ENCODE peak calls at places on chromosome 5, in four cellular contexts. S, K, B and M are unnamed samples.

GRCh38 chr5:53362521-53362941 is 117.9 kb upstream of the FST start:
- DNase-seq in S (no peak), K (no peak), B (no peak), M (no peak)

GRCh38 chr5:113202904-113203716 is 226.5 kb downstream of the DCP2 start:
- DNase-seq in S (no peak), K (no peak), B (peak), M (no peak)

GRCh38 chr5:116157902-116158301 is 73.1 kb downstream of the COMMD10 start:
- DNase-seq in S (no peak), K (no peak), B (no peak), M (no peak)

GRCh38 chr5:2132497-2132847 is 249.7 kb upstream of the IRX4 start:
- DNase-seq in S (no peak), K (no peak), B (no peak), M (no peak)

GRCh38 chr5:162096448-162096847 is 28.9 kb downstream of the GABRG2 start:
- DNase-seq in S (no peak), K (no peak), B (no peak), M (no peak)

GRCh38 chr5:34762321-34762871 is 76.6 kb upstream of the TTC23L start:
- DNase-seq in S (no peak), K (no peak), B (no peak), M (no peak)

GRCh38 chr5:96049398-96050272 is 88.0 kb upstream of the ELL2 start:
- DNase-seq in S (no peak), K (no peak), B (no peak), M (no peak)

GRCh38 chr5:113093561-113093960 is 117.0 kb downstream of the DCP2 start:
- DNase-seq in S (no peak), K (no peak), B (no peak), M (no peak)

GRCh38 chr5:94362857-94363256 is 255.5 kb downstream of the KIAA0825 start:
- DNase-seq in S (no peak), K (no peak), B (no peak), M (no peak)

DNA sequence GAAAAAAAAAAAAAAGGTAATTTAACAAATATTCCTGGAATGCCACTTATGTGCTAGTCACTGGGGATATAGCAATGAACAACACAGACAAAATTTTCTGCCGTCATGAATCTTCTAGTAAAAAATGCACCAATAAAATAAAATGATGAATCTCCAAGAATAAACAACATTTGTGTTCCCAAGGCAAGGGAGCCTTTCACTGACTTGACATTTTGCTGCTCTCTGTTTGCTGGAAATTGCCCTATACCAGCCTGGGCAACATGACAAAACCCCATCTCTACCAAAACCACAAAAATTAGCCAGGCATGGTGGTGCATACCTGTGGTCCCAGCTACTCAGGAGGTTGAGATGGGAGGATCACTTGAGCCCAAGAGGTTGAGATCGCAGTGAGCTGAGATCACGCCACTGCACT is 64.5 kb upstream of the ERBIN start:
- DNase-seq in S (no peak), K (no peak), B (no peak), M (no peak)
- TF ChIP-seq POLR2AphosphoS5 in S (no peak), K (no peak), B (no peak), M (no peak)

GRCh38 chr5:65624570-65625555 is at the start of the genes SHLD3 and TRAPPC13:
- DNase-seq in S (peak), K (peak), B (peak), M (peak)
- TF ChIP-seq POLR2AphosphoS5 in S (peak), K (peak), B (peak), M (peak)

GRCh38 chr5:44885903-44886302 is 77.2 kb downstream of the MRPS30 start:
- DNase-seq in S (peak), K (no peak), B (no peak), M (no peak)
- TF ChIP-seq POLR2AphosphoS5 in S (no peak), K (no peak), B (no peak), M (no peak)

DNA sequence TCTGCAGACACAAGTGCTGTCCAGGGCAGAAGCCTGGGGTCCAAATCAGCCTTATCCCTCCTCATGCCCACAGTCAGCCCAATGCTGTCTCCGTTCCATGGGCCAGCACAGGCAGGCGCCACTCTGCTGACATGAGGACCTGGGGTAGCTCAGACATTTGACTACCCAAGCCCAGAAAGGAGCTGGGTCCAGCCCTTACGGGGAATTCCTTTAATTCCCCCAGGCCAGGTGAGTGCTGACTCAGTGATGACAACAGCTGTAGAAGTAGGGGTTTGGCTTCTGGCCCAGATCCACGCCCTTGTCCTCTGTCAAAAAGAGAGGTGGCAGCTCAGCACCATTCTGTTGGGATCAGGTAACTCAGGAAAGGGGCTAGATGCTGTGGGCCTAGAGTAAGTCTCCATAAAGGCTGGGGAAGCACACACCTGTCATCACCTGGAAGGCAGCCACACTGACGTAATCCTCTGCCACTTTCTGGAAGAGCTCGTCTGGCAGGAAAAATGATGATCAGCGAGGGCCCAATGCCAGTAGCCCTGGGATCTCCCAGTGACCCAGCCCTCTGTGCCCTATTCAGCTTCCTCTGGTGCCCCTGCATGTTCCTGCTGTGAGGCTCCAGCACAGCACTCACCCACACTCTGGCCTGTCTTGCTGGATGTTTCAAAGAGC is 1.9 kb downstream of the RAB24 start:
- DNase-seq in S (no peak), K (peak), B (no peak), M (no peak)
- TF ChIP-seq POLR2AphosphoS5 in S (peak), K (no peak), B (no peak), M (no peak)

GRCh38 chr5:124844371-124844770 is 97.9 kb upstream of the ZNF608 start:
- DNase-seq in S (no peak), K (no peak), B (no peak), M (no peak)
- TF ChIP-seq POLR2AphosphoS5 in S (no peak), K (no peak), B (no peak), M (no peak)

GRCh38 chr5:32072054-32072453 is 102.1 kb downstream of the GOLPH3 start:
- DNase-seq in S (no peak), K (no peak), B (no peak), M (no peak)
- TF ChIP-seq POLR2AphosphoS5 in S (no peak), K (no peak), B (no peak), M (no peak)

GRCh38 chr5:42912184-42912766 is 100.6 kb upstream of the SELENOP start:
- DNase-seq in S (no peak), K (no peak), B (peak), M (no peak)

GRCh38 chr5:42908086-42908485 is 96.4 kb upstream of the SELENOP start:
- DNase-seq in S (no peak), K (no peak), B (no peak), M (no peak)

DNA sequence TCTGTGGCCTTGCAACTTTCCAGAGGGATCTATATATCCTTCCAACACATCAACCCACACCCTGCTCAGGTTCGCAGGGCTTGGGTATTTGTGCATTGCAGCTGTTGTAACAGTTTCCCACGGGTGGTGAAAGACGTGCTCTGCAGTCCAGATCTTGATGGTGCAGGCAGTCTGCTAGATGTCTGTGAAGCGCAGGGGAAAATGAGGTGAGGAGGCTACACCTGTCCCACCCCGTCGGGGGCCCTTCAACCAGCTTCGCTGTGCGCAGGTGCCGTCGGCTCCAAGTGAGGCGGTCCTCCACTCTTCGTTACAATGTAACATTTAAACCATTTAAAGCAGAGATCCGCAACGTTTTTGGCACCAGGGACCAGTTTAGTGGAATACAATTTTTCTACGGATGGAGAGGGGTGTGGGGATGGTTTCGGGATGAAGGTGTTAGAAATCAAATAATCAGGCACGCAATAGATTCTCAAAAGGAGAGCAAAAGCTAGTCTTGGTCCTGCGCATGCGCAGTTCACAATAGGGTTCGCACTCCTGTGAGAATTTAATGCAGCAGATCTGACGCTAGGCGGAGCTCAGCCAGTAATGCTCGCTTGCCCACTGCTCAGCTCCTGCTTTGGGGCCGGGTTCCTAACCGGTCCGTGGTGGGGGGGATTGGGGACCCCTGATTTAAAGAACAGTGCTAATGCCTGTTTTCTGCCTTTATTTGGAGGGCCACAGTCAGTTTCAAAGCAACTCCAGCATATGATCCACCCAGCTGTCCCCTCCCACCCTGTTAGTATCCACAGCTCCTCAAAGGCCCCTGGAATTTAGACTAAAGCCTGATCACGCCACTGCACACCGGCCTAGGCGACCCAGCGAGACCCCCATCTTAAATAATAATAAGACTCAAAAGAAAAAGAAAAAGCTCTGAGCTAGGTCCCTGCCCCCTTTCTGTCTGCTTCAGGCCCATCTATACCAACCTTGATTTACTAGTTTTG is 97.1 kb upstream of the SELENOP start:
- DNase-seq in S (peak), K (peak), B (peak), M (peak)
- TF ChIP-seq POLR2AphosphoS5 in S (no peak), K (peak), B (no peak), M (no peak)

GRCh38 chr5:150490296-150490669 is 17.6 kb upstream of the NDST1 start:
- DNase-seq in S (no peak), K (no peak), B (no peak), M (no peak)

GRCh38 chr5:150490754-150491153 is 17.2 kb upstream of the NDST1 start:
- DNase-seq in S (no peak), K (no peak), B (no peak), M (no peak)

GRCh38 chr5:150487199-150488061 is 20.5 kb upstream of the NDST1 start:
- DNase-seq in S (no peak), K (peak), B (peak), M (no peak)

GRCh38 chr5:150489358-150490295 is 18.3 kb upstream of the NDST1 start:
- DNase-seq in S (peak), K (peak), B (no peak), M (peak)

DNA sequence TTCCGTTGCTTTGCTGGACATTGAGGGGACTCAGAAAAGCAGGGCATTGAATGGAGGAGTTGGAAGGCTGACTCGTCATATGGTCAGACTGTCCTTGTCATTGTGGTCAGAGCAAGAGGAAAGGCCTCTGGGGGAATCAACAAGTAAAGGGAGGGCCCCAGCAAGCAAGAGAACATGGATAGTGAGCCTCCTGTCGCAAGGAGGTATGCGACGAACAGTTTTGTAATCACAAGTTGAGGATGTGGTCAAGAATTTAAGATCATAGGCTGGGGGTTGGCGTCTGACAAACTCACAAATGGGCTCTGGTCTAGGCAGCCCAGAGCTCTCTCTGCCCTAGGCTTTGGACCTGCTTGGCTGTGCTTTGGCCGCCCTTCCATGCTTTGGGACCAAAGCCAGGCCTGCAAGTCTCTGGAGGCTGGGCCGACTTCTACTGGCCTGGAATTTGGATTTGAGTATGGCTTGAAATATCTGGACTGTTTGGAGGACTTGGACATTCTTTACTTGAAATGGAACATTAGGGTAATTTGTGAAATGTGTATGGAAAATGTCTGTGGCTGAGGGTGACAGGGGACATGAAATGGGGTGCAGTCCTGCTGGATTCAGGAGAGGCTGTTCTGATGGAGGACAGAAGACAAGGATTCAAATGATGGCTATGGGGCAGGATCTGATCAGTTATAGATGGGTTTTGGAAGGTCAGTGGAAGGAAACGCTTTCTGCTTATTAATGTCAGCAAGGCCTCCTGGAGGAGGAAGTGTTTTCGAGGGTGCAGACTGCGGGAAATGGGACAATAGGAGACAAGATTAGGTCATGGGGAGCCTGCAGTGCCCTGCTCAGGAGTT is 19.2 kb upstream of the NDST1 start:
- DNase-seq in S (no peak), K (no peak), B (no peak), M (no peak)
- TF ChIP-seq POLR2AphosphoS5 in S (no peak), K (peak), B (no peak), M (no peak)